ENCODE peak calls at places on chromosomes 13 and 19, in four cellular contexts. H is GM12878, X is A549, U is K562. F is an unnamed sample.

GRCh38 chr13:78742659-78743058 is 83.7 kb upstream of the OBI1 start:
- DNase-seq in X (no peak), U (no peak), H (no peak), F (no peak)

GRCh38 chr19:5666921-5667610 is 13.2 kb downstream of the MICOS13 start:
- DNase-seq in U (no peak), H (no peak), X (no peak), F (no peak)

GRCh38 chr13:90918551-90918950 is 428.9 kb upstream of the MIR17HG start:
- DNase-seq in U (no peak), H (no peak), X (no peak), F (no peak)

GRCh38 chr19:45451181-45451849 is 16.5 kb upstream of the FOSB start:
- DNase-seq in X (no peak), U (no peak), H (no peak), F (no peak)

GRCh38 chr19:10995926-10996600 is 35.2 kb downstream of the SMARCA4 start:
- DNase-seq in X (no peak), H (no peak), U (no peak), F (no peak)

GRCh38 chr19:15623711-15624318 is 8.8 kb downstream of the CYP4F8 start:
- DNase-seq in U (peak; percentile 46), H (no peak), X (no peak), F (no peak)

GRCh38 chr19:19074172-19074905 is 10.5 kb downstream of the SLC25A42 start:
- DNase-seq in U (no peak), X (no peak), H (no peak), F (no peak)

GRCh38 chr13:70249332-70250064 is 141.2 kb upstream of the KLHL1 start:
- DNase-seq in X (no peak), H (no peak), U (no peak), F (peak; percentile 87)

GRCh38 chr13:30052127-30052526 is 201.7 kb upstream of the UBL3 start:
- DNase-seq in U (no peak), X (no peak), H (no peak), F (no peak)

GRCh38 chr19:36547001-36547732 is 19.1 kb upstream of the ZNF260 start:
- DNase-seq in X (no peak), H (no peak), U (no peak), F (no peak)

GRCh38 chr19:35513231-35513974 is at the start of gene DMKN:
- DNase-seq in H (no peak), X (no peak), U (peak; percentile 54), F (peak; percentile 22)

GRCh38 chr19:49019242-49019932 is 2.5 kb upstream of the LHB start:
- DNase-seq in H (no peak), X (peak; percentile 74), U (peak; percentile 91), F (peak; percentile 67)
- TF ChIP-seq RFX5 in H (no peak), X (no peak), U (no peak), F (no peak)

GRCh38 chr13:110379358-110379757 is 72.3 kb downstream of the COL4A2 start:
- DNase-seq in X (no peak), U (no peak), H (no peak), F (no peak)

GRCh38 chr13:110379905-110380341 is 72.8 kb downstream of the COL4A2 start:
- DNase-seq in X (no peak), U (no peak), H (no peak), F (no peak)

GRCh38 chr13:110374644-110375370 is 67.7 kb downstream of the COL4A2 start:
- DNase-seq in X (no peak), U (no peak), H (no peak), F (no peak)

GRCh38 chr13:110376120-110376519 is 69.0 kb downstream of the COL4A2 start:
- DNase-seq in U (no peak), X (no peak), H (no peak), F (no peak)

GRCh38 chr13:110377178-110378175 is 70.4 kb downstream of the COL4A2 start:
- DNase-seq in H (no peak), X (no peak), U (no peak), F (no peak)
- H3K27ac ChIP-seq in H (no peak overlapping the region), X (no peak overlapping the region), U (no peak overlapping the region), F (no peak overlapping the region)

DNA sequence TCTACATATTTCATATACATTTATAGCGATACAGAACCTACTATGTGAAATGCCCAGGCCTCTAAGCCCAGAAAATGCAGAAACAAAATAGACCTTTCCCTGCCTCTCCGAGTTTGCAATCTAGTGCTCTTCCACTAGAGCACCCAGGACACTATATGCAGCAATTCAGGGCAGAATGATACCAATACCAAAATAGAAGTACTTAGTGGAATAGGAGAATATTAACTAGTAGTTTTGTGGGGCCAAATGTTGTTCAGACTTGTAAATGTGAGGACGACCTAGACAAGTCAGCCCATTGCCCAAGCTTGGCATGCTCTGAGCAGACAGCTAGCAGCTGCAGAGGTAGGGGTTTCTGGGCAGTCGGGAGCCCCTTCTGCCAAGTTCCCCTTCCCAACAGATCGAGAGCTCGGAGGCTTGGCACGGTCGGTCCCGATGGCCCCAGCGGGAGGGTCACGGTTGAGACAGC is 35.8 kb upstream of the FLT1 start:
- DNase-seq in U (no peak), H (no peak), X (no peak), F (no peak)
- TF ChIP-seq ESRRA in U (no peak), H (no peak), X (no peak), F (no peak)

GRCh38 chr13:114266241-114266640 is 15.2 kb upstream of the UPF3A start:
- DNase-seq in X (no peak), H (no peak), U (no peak), F (no peak)

GRCh38 chr13:114272977-114273376 is 8.4 kb upstream of the UPF3A start:
- DNase-seq in H (no peak), X (no peak), U (no peak), F (no peak)

GRCh38 chr13:114264886-114265611 is 16.4 kb upstream of the UPF3A start:
- DNase-seq in X (no peak), U (no peak), H (no peak), F (no peak)

GRCh38 chr13:114269281-114269770 is 12.1 kb upstream of the UPF3A start:
- DNase-seq in X (no peak), H (no peak), U (no peak), F (no peak)

GRCh38 chr13:114268344-114269280 is 12.8 kb upstream of the UPF3A start:
- DNase-seq in U (no peak), H (no peak), X (no peak), F (no peak)
- TF ChIP-seq RFX5 in U (no peak), H (no peak), X (no peak), F (no peak)

GRCh38 chr13:100234524-100235136 is 145.7 kb downstream of the PCCA start:
- DNase-seq in H (no peak), X (peak; percentile 14), U (no peak), F (peak; percentile 77)

GRCh38 chr13:100244431-100244830 is 155.5 kb downstream of the PCCA start:
- DNase-seq in X (no peak), U (no peak), H (no peak), F (no peak)

GRCh38 chr13:100245099-100245498 is 156.2 kb downstream of the PCCA start:
- DNase-seq in X (no peak), H (no peak), U (no peak), F (no peak)

GRCh38 chr13:100235311-100235901 is 146.5 kb downstream of the PCCA start:
- DNase-seq in H (no peak), X (peak; percentile 23), U (peak; percentile 22), F (peak; percentile 60)

DNA sequence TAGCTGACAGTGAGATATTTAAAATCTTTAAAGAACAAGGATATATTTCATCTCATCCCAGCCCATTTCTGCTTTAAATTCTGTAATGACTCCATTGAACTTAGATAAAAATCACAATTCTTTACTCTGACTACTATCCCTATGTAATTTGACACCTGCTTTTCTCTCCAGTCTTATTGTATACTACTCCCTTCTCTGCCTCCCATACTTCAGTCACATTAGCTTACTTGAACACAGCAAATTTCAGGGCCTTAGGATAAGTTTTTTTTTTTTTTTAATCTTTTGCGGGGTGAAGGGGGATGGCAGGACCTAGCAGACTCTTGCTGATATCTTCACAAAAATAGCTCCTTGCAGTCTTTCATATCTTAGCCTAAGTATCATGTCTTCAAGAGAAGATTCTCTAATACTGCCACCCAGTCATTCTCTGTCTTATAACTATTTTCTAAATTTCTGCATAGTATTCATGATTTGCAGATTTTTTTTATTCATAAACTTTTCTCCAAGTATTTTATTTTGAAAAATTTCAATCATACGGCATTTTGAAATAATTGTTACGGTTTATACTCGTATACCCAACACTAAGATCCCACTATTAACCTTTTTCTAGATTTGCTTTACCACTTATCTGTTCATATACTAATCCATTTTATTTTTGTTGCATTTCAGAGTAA is 151.4 kb downstream of the PCCA start:
- DNase-seq in X (no peak), H (no peak), U (no peak), F (no peak)
- H3K27ac ChIP-seq in X (no peak overlapping the region), H (no peak overlapping the region), U (no peak overlapping the region), F (no peak overlapping the region)

GRCh38 chr19:53772943-53773342 is 51.2 kb downstream of the NLRP12 start:
- DNase-seq in H (no peak), X (peak; percentile 38), U (peak; percentile 37), F (peak; percentile 67)
- TF ChIP-seq ESRRA in H (no peak), X (no peak), U (no peak), F (no peak)

DNA sequence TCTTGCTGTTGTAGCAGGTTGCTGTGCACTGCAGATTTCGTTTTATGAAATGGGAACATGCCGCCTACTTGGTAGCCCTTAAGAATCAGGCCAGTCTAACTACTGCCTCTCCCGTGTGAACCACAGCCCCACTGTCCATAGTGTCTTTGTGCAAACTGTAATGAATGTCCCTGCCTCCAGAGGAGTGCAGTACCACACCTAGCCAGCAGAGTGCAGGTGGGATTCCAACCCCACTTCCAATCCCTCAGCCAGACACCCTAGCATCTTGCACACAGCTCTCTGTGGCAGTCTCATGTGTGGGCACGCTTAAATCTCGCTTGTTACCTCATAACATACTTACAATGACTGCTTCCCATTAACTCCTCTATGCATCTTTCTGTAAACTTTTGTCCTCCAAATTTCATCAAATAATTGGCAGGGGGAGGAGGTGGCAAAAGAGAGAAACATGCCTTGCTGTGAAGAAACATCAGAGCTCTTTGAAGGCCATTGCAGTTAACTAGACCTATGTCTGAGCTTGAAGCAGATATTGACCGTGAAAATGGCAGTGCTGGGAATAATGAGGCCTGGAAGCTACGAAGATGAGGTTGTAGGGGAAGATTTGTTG is 47.2 kb downstream of the ZAR1L start:
- DNase-seq in H (no peak), U (peak; percentile 8), X (no peak), F (no peak)
- TF ChIP-seq RFX5 in H (no peak), U (no peak), X (no peak), F (no peak)

GRCh38 chr19:38209152-38209551 is 14.9 kb downstream of the DPF1 start:
- DNase-seq in U (no peak), X (no peak), H (no peak), F (no peak)
- H3K27ac ChIP-seq in U (no peak overlapping the region), X (peak overlapping the region; percentile 2), H (no peak overlapping the region), F (no peak overlapping the region)

GRCh38 chr19:681029-681626 is 4.9 kb downstream of the FSTL3 start:
- DNase-seq in X (no peak), U (peak; percentile 93), H (no peak), F (no peak)
- TF ChIP-seq ESRRA in X (no peak), U (no peak), H (no peak), F (no peak)